ENCODE peak calls at places on chromosomes 3 and 15, in ten cellular contexts. One of them, this sample, is unnamed.

GRCh38 chr3:44074181-44074580 is 167.5 kb upstream of the TOPAZ1 start:
- DNase-seq in breast epithelium: no peak
- DNase-seq in erythroblast: no peak
- DNase-seq in tibial nerve: no peak
- DNase-seq in lower leg skin: no peak
- DNase-seq in adrenal gland: no peak
- DNase-seq in transverse colon: no peak
- DNase-seq in GM12891: no peak
- DNase-seq in esophagus muscularis mucosa: peak
- DNase-seq in prostate gland: no peak
- DNase-seq in this sample: peak

GRCh38 chr3:53753518-53754183 is 92.6 kb downstream of the CHDH start:
- DNase-seq in breast epithelium: no peak
- DNase-seq in erythroblast: no peak
- DNase-seq in tibial nerve: no peak
- DNase-seq in lower leg skin: no peak
- DNase-seq in adrenal gland: no peak
- DNase-seq in transverse colon: no peak
- DNase-seq in GM12891: no peak
- DNase-seq in esophagus muscularis mucosa: no peak
- DNase-seq in prostate gland: no peak
- DNase-seq in this sample: no peak

GRCh38 chr15:85646538-85647091 is 148.1 kb downstream of the KLHL25 start:
- DNase-seq in breast epithelium: no peak
- DNase-seq in erythroblast: no peak
- DNase-seq in tibial nerve: no peak
- DNase-seq in lower leg skin: no peak
- DNase-seq in adrenal gland: no peak
- DNase-seq in transverse colon: no peak
- DNase-seq in GM12891: no peak
- DNase-seq in esophagus muscularis mucosa: no peak
- DNase-seq in prostate gland: no peak
- DNase-seq in this sample: peak

GRCh38 chr3:54167999-54168398 is 45.6 kb downstream of the CACNA2D3 start:
- DNase-seq in breast epithelium: no peak
- DNase-seq in erythroblast: no peak
- DNase-seq in tibial nerve: no peak
- DNase-seq in lower leg skin: no peak
- DNase-seq in adrenal gland: no peak
- DNase-seq in transverse colon: no peak
- DNase-seq in GM12891: no peak
- DNase-seq in esophagus muscularis mucosa: no peak
- DNase-seq in prostate gland: no peak
- DNase-seq in this sample: no peak

GRCh38 chr3:170500995-170501394 is 82.3 kb downstream of the CLDN11 start:
- DNase-seq in breast epithelium: no peak
- DNase-seq in erythroblast: no peak
- DNase-seq in tibial nerve: no peak
- DNase-seq in lower leg skin: no peak
- DNase-seq in adrenal gland: no peak
- DNase-seq in transverse colon: no peak
- DNase-seq in GM12891: no peak
- DNase-seq in esophagus muscularis mucosa: no peak
- DNase-seq in prostate gland: no peak
- DNase-seq in this sample: no peak

GRCh38 chr3:119357190-119357589 is 63.0 kb downstream of the ARHGAP31 start:
- DNase-seq in breast epithelium: no peak
- DNase-seq in erythroblast: no peak
- DNase-seq in tibial nerve: no peak
- DNase-seq in lower leg skin: no peak
- DNase-seq in adrenal gland: no peak
- DNase-seq in transverse colon: no peak
- DNase-seq in GM12891: no peak
- DNase-seq in esophagus muscularis mucosa: no peak
- DNase-seq in prostate gland: no peak
- DNase-seq in this sample: no peak

GRCh38 chr3:172562881-172563835 is 39.9 kb upstream of the TNFSF10 start:
- DNase-seq in breast epithelium: no peak
- DNase-seq in erythroblast: no peak
- DNase-seq in tibial nerve: no peak
- DNase-seq in lower leg skin: peak
- DNase-seq in adrenal gland: peak
- DNase-seq in transverse colon: no peak
- DNase-seq in GM12891: no peak
- DNase-seq in esophagus muscularis mucosa: no peak
- DNase-seq in prostate gland: peak
- DNase-seq in this sample: peak

GRCh38 chr15:93141373-93141790 is 52.4 kb upstream of the RGMA start:
- DNase-seq in breast epithelium: no peak
- DNase-seq in erythroblast: no peak
- DNase-seq in tibial nerve: no peak
- DNase-seq in lower leg skin: no peak
- DNase-seq in adrenal gland: no peak
- DNase-seq in transverse colon: no peak
- DNase-seq in GM12891: peak
- DNase-seq in esophagus muscularis mucosa: no peak
- DNase-seq in prostate gland: no peak
- DNase-seq in this sample: no peak

GRCh38 chr3:136632625-136633081 is 119.5 kb downstream of the STAG1 start:
- DNase-seq in breast epithelium: no peak
- DNase-seq in erythroblast: no peak
- DNase-seq in tibial nerve: no peak
- DNase-seq in lower leg skin: no peak
- DNase-seq in adrenal gland: no peak
- DNase-seq in transverse colon: no peak
- DNase-seq in GM12891: no peak
- DNase-seq in esophagus muscularis mucosa: no peak
- DNase-seq in prostate gland: no peak
- DNase-seq in this sample: no peak

GRCh38 chr3:190404715-190405114 is 16.8 kb downstream of the CLDN16 start:
- DNase-seq in breast epithelium: no peak
- DNase-seq in erythroblast: no peak
- DNase-seq in tibial nerve: no peak
- DNase-seq in lower leg skin: no peak
- DNase-seq in adrenal gland: no peak
- DNase-seq in transverse colon: no peak
- DNase-seq in GM12891: no peak
- DNase-seq in esophagus muscularis mucosa: no peak
- DNase-seq in prostate gland: no peak
- DNase-seq in this sample: no peak

GRCh38 chr15:28977377-28978010 is 91.7 kb downstream of the APBA2 start:
- DNase-seq in breast epithelium: no peak
- DNase-seq in erythroblast: no peak
- DNase-seq in tibial nerve: no peak
- DNase-seq in lower leg skin: no peak
- DNase-seq in adrenal gland: peak
- DNase-seq in transverse colon: no peak
- DNase-seq in GM12891: no peak
- DNase-seq in esophagus muscularis mucosa: peak
- DNase-seq in prostate gland: no peak
- DNase-seq in this sample: peak

GRCh38 chr3:42600111-42600957 is at the start of gene NKTR:
- DNase-seq in breast epithelium: peak
- DNase-seq in erythroblast: peak
- DNase-seq in tibial nerve: peak
- DNase-seq in lower leg skin: peak
- DNase-seq in adrenal gland: peak
- DNase-seq in transverse colon: peak
- DNase-seq in GM12891: peak
- DNase-seq in esophagus muscularis mucosa: peak
- DNase-seq in prostate gland: peak
- DNase-seq in this sample: peak
- TF ChIP-seq POLR2A in breast epithelium: peak
- TF ChIP-seq POLR2A in erythroblast: peak
- TF ChIP-seq POLR2A in tibial nerve: peak
- TF ChIP-seq POLR2A in lower leg skin: no peak
- TF ChIP-seq POLR2A in adrenal gland: peak
- TF ChIP-seq POLR2A in transverse colon: peak
- TF ChIP-seq POLR2A in GM12891: peak
- TF ChIP-seq POLR2A in esophagus muscularis mucosa: peak
- TF ChIP-seq POLR2A in prostate gland: peak
- TF ChIP-seq POLR2A in this sample: peak

GRCh38 chr15:64166104-64166890 is 3.5 kb upstream of the PPIB start:
- DNase-seq in breast epithelium: no peak
- DNase-seq in erythroblast: peak
- DNase-seq in tibial nerve: no peak
- DNase-seq in lower leg skin: no peak
- DNase-seq in adrenal gland: no peak
- DNase-seq in transverse colon: no peak
- DNase-seq in GM12891: no peak
- DNase-seq in esophagus muscularis mucosa: no peak
- DNase-seq in prostate gland: no peak
- DNase-seq in this sample: no peak
- TF ChIP-seq POLR2A in breast epithelium: no peak
- TF ChIP-seq POLR2A in erythroblast: no peak
- TF ChIP-seq POLR2A in tibial nerve: no peak
- TF ChIP-seq POLR2A in lower leg skin: no peak
- TF ChIP-seq POLR2A in adrenal gland: no peak
- TF ChIP-seq POLR2A in transverse colon: no peak
- TF ChIP-seq POLR2A in GM12891: no peak
- TF ChIP-seq POLR2A in esophagus muscularis mucosa: no peak
- TF ChIP-seq POLR2A in prostate gland: no peak
- TF ChIP-seq POLR2A in this sample: no peak

DNA sequence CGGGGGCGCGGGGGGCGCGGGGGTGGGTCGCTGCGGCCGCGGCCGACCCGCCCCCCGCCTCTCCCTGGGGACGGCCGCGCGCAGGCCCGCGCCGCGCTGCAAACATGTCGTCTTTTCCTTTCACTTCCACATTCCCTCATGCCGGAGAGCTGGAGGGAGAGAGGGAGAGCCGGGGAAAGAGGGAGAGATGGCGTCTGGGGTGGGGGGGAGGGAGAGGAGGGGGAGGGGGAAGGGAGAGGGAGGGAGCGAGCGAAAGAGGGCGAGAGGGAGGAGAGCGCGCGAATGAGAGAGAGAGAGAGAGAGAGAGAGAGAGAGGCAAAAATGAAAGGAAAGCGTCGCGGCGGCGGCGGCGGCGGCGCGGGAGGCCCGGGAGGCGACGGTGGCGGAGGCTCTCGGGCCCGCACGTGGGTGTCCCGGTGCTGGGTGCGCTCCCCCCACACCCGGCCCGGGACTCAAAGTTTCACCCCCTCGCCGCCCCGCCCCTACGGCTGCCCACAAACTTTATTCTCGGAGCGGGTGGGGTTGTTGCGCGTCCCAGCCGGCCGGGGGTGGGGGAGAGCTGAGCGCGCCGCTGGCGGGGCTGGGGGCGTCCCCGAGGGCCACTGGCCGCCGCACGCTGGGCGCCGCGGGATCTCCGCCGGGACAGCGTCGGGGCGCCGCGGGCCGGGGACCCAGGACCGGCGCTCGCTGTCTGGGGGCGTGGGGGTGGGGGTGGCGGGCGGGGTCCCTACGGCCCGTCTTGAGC is 731 bp downstream of the ZNF710 start:
- DNase-seq in breast epithelium: no peak
- DNase-seq in erythroblast: peak
- DNase-seq in tibial nerve: no peak
- DNase-seq in lower leg skin: no peak
- DNase-seq in adrenal gland: peak
- DNase-seq in transverse colon: peak
- DNase-seq in GM12891: peak
- DNase-seq in esophagus muscularis mucosa: no peak
- DNase-seq in prostate gland: peak
- DNase-seq in this sample: peak
- TF ChIP-seq POLR2A in breast epithelium: no peak
- TF ChIP-seq POLR2A in erythroblast: no peak
- TF ChIP-seq POLR2A in tibial nerve: peak
- TF ChIP-seq POLR2A in lower leg skin: no peak
- TF ChIP-seq POLR2A in adrenal gland: no peak
- TF ChIP-seq POLR2A in transverse colon: peak
- TF ChIP-seq POLR2A in GM12891: no peak
- TF ChIP-seq POLR2A in esophagus muscularis mucosa: no peak
- TF ChIP-seq POLR2A in prostate gland: no peak
- TF ChIP-seq POLR2A in this sample: no peak

GRCh38 chr15:75733761-75734651 is 21.4 kb upstream of the CSPG4 start:
- DNase-seq in breast epithelium: no peak
- DNase-seq in erythroblast: no peak
- DNase-seq in tibial nerve: no peak
- DNase-seq in lower leg skin: no peak
- DNase-seq in adrenal gland: no peak
- DNase-seq in transverse colon: no peak
- DNase-seq in GM12891: no peak
- DNase-seq in esophagus muscularis mucosa: no peak
- DNase-seq in prostate gland: no peak
- DNase-seq in this sample: no peak

GRCh38 chr15:75732809-75733451 is 20.3 kb upstream of the CSPG4 start:
- DNase-seq in breast epithelium: no peak
- DNase-seq in erythroblast: peak
- DNase-seq in tibial nerve: peak
- DNase-seq in lower leg skin: peak
- DNase-seq in adrenal gland: peak
- DNase-seq in transverse colon: peak
- DNase-seq in GM12891: peak
- DNase-seq in esophagus muscularis mucosa: no peak
- DNase-seq in prostate gland: peak
- DNase-seq in this sample: no peak

GRCh38 chr15:75739791-75740190 is 27.1 kb upstream of the CSPG4 start:
- DNase-seq in breast epithelium: no peak
- DNase-seq in erythroblast: no peak
- DNase-seq in tibial nerve: no peak
- DNase-seq in lower leg skin: no peak
- DNase-seq in adrenal gland: no peak
- DNase-seq in transverse colon: no peak
- DNase-seq in GM12891: no peak
- DNase-seq in esophagus muscularis mucosa: no peak
- DNase-seq in prostate gland: no peak
- DNase-seq in this sample: no peak

GRCh38 chr15:75736256-75736655 is 23.6 kb upstream of the CSPG4 start:
- DNase-seq in breast epithelium: no peak
- DNase-seq in erythroblast: no peak
- DNase-seq in tibial nerve: no peak
- DNase-seq in lower leg skin: no peak
- DNase-seq in adrenal gland: no peak
- DNase-seq in transverse colon: no peak
- DNase-seq in GM12891: no peak
- DNase-seq in esophagus muscularis mucosa: no peak
- DNase-seq in prostate gland: no peak
- DNase-seq in this sample: no peak

DNA sequence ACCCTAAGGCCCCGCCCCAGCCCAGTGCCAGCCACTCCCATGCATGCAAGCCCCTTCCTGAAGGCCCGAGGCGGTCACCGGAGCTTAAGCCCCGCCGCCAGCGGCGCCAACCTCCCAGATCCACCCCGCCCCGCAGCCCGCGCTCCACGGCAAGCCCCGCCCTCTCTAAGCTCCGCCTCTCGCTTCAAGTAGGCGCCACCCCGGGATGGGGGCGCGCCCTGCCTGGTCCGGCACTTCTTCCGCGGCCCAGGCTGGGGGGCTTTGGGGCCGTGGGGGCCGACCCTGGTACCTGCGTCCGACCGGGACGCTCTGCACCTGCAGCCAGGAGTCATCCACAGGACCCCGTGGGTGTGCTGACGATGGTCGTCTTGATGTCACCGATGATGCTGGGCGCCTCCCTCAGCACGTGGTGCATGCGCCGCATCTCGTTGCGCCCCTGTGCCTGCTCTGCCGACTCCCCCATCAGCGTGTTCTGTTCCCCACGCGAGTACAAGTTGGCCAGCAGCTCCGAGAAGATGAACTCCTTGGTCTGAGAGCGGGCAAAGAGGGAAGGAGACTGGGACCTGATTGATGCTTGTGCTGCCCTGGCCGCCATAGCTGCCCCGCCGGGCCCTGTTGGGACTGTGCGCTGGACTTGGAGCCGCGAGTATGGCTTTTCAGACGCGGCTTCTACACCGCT is 26.1 kb upstream of the CSPG4 start:
- DNase-seq in breast epithelium: peak
- DNase-seq in erythroblast: peak
- DNase-seq in tibial nerve: peak
- DNase-seq in lower leg skin: peak
- DNase-seq in adrenal gland: peak
- DNase-seq in transverse colon: peak
- DNase-seq in GM12891: peak
- DNase-seq in esophagus muscularis mucosa: peak
- DNase-seq in prostate gland: peak
- DNase-seq in this sample: peak
- TF ChIP-seq POLR2A in breast epithelium: no peak
- TF ChIP-seq POLR2A in erythroblast: no peak
- TF ChIP-seq POLR2A in tibial nerve: peak
- TF ChIP-seq POLR2A in lower leg skin: no peak
- TF ChIP-seq POLR2A in adrenal gland: no peak
- TF ChIP-seq POLR2A in transverse colon: no peak
- TF ChIP-seq POLR2A in GM12891: no peak
- TF ChIP-seq POLR2A in esophagus muscularis mucosa: no peak
- TF ChIP-seq POLR2A in prostate gland: no peak
- TF ChIP-seq POLR2A in this sample: no peak